ENCODE peak calls at places on chromosomes 6 and 20, in eight cellular contexts. One of them, this sample, is unnamed.

GRCh38 chr6:47034919-47035318 is 7.2 kb downstream of the ADGRF1 start:
- DNase-seq in HEK293T: peak
- DNase-seq in activated CD4-positive, CD25-positive, alpha-beta regulatory T cell: no peak
- DNase-seq in NCI-H2227 treated with DMSO at 0.1 percent for 48 hours: peak
- DNase-seq in GM06990: no peak
- DNase-seq in anterior cingulate cortex: no peak
- DNase-seq in CD8-positive, alpha-beta T cell: no peak
- DNase-seq in fibroblast of pulmonary artery: peak
- DNase-seq in this sample: no peak

GRCh38 chr6:45786243-45786795 is 229.3 kb downstream of the CLIC5 start:
- DNase-seq in HEK293T: no peak
- DNase-seq in activated CD4-positive, CD25-positive, alpha-beta regulatory T cell: no peak
- DNase-seq in NCI-H2227 treated with DMSO at 0.1 percent for 48 hours: no peak
- DNase-seq in GM06990: no peak
- DNase-seq in anterior cingulate cortex: no peak
- DNase-seq in CD8-positive, alpha-beta T cell: no peak
- DNase-seq in fibroblast of pulmonary artery: no peak
- DNase-seq in this sample: no peak

GRCh38 chr20:49276895-49277785 is 717 bp downstream of the ZNFX1 start:
- DNase-seq in HEK293T: no peak
- DNase-seq in activated CD4-positive, CD25-positive, alpha-beta regulatory T cell: no peak
- DNase-seq in NCI-H2227 treated with DMSO at 0.1 percent for 48 hours: no peak
- DNase-seq in GM06990: peak
- DNase-seq in anterior cingulate cortex: no peak
- DNase-seq in CD8-positive, alpha-beta T cell: peak
- DNase-seq in fibroblast of pulmonary artery: no peak
- DNase-seq in this sample: peak

GRCh38 chr20:2984956-2985661 is 58.3 kb upstream of the GNRH2 start:
- DNase-seq in HEK293T: no peak
- DNase-seq in activated CD4-positive, CD25-positive, alpha-beta regulatory T cell: no peak
- DNase-seq in NCI-H2227 treated with DMSO at 0.1 percent for 48 hours: no peak
- DNase-seq in GM06990: no peak
- DNase-seq in anterior cingulate cortex: no peak
- DNase-seq in CD8-positive, alpha-beta T cell: no peak
- DNase-seq in fibroblast of pulmonary artery: peak
- DNase-seq in this sample: no peak

GRCh38 chr20:31758991-31759390 is 19.9 kb downstream of the TPX2 start:
- DNase-seq in HEK293T: no peak
- DNase-seq in activated CD4-positive, CD25-positive, alpha-beta regulatory T cell: no peak
- DNase-seq in NCI-H2227 treated with DMSO at 0.1 percent for 48 hours: no peak
- DNase-seq in GM06990: no peak
- DNase-seq in anterior cingulate cortex: no peak
- DNase-seq in CD8-positive, alpha-beta T cell: no peak
- DNase-seq in fibroblast of pulmonary artery: peak
- DNase-seq in this sample: no peak

GRCh38 chr20:51176846-51177245 is 153.9 kb upstream of the KCNG1 start:
- DNase-seq in HEK293T: no peak
- DNase-seq in activated CD4-positive, CD25-positive, alpha-beta regulatory T cell: no peak
- DNase-seq in NCI-H2227 treated with DMSO at 0.1 percent for 48 hours: no peak
- DNase-seq in GM06990: no peak
- DNase-seq in anterior cingulate cortex: no peak
- DNase-seq in CD8-positive, alpha-beta T cell: no peak
- DNase-seq in fibroblast of pulmonary artery: peak
- DNase-seq in this sample: no peak

GRCh38 chr6:38177885-38178583 is 358.5 kb downstream of the ZFAND3 start:
- DNase-seq in HEK293T: no peak
- DNase-seq in activated CD4-positive, CD25-positive, alpha-beta regulatory T cell: no peak
- DNase-seq in NCI-H2227 treated with DMSO at 0.1 percent for 48 hours: no peak
- DNase-seq in GM06990: no peak
- DNase-seq in anterior cingulate cortex: no peak
- DNase-seq in CD8-positive, alpha-beta T cell: no peak
- DNase-seq in fibroblast of pulmonary artery: no peak
- DNase-seq in this sample: no peak

GRCh38 chr6:41092421-41093140 is 19.8 kb downstream of the NFYA start:
- DNase-seq in HEK293T: peak
- DNase-seq in activated CD4-positive, CD25-positive, alpha-beta regulatory T cell: no peak
- DNase-seq in NCI-H2227 treated with DMSO at 0.1 percent for 48 hours: peak
- DNase-seq in GM06990: no peak
- DNase-seq in anterior cingulate cortex: no peak
- DNase-seq in CD8-positive, alpha-beta T cell: no peak
- DNase-seq in fibroblast of pulmonary artery: peak
- DNase-seq in this sample: no peak

GRCh38 chr6:39425346-39426056 is 103.0 kb upstream of the KCNK16 start:
- DNase-seq in HEK293T: no peak
- DNase-seq in activated CD4-positive, CD25-positive, alpha-beta regulatory T cell: no peak
- DNase-seq in NCI-H2227 treated with DMSO at 0.1 percent for 48 hours: no peak
- DNase-seq in GM06990: no peak
- DNase-seq in anterior cingulate cortex: no peak
- DNase-seq in CD8-positive, alpha-beta T cell: no peak
- DNase-seq in fibroblast of pulmonary artery: peak
- DNase-seq in this sample: no peak

GRCh38 chr6:155234167-155234566 is 29.6 kb upstream of the CLDN20 start:
- DNase-seq in HEK293T: no peak
- DNase-seq in activated CD4-positive, CD25-positive, alpha-beta regulatory T cell: no peak
- DNase-seq in NCI-H2227 treated with DMSO at 0.1 percent for 48 hours: no peak
- DNase-seq in GM06990: no peak
- DNase-seq in anterior cingulate cortex: no peak
- DNase-seq in CD8-positive, alpha-beta T cell: no peak
- DNase-seq in fibroblast of pulmonary artery: no peak
- DNase-seq in this sample: no peak

GRCh38 chr20:20593447-20594170 is 118.8 kb downstream of the RALGAPA2 start:
- DNase-seq in HEK293T: peak
- DNase-seq in activated CD4-positive, CD25-positive, alpha-beta regulatory T cell: no peak
- DNase-seq in NCI-H2227 treated with DMSO at 0.1 percent for 48 hours: peak
- DNase-seq in GM06990: peak
- DNase-seq in anterior cingulate cortex: no peak
- DNase-seq in CD8-positive, alpha-beta T cell: no peak
- DNase-seq in fibroblast of pulmonary artery: peak
- DNase-seq in this sample: no peak

GRCh38 chr6:167811689-167812487 is 14.8 kb upstream of the AFDN start:
- DNase-seq in HEK293T: no peak
- DNase-seq in activated CD4-positive, CD25-positive, alpha-beta regulatory T cell: no peak
- DNase-seq in NCI-H2227 treated with DMSO at 0.1 percent for 48 hours: no peak
- DNase-seq in GM06990: no peak
- DNase-seq in anterior cingulate cortex: no peak
- DNase-seq in CD8-positive, alpha-beta T cell: no peak
- DNase-seq in fibroblast of pulmonary artery: peak
- DNase-seq in this sample: no peak

GRCh38 chr6:7106752-7107577 is 796 bp upstream of the RREB1 start:
- DNase-seq in HEK293T: no peak
- DNase-seq in activated CD4-positive, CD25-positive, alpha-beta regulatory T cell: peak
- DNase-seq in NCI-H2227 treated with DMSO at 0.1 percent for 48 hours: peak
- DNase-seq in GM06990: peak
- DNase-seq in anterior cingulate cortex: no peak
- DNase-seq in CD8-positive, alpha-beta T cell: peak
- DNase-seq in fibroblast of pulmonary artery: no peak
- DNase-seq in this sample: peak

GRCh38 chr6:142885182-142885867 is 59.7 kb downstream of the HIVEP2 start:
- DNase-seq in HEK293T: peak
- DNase-seq in activated CD4-positive, CD25-positive, alpha-beta regulatory T cell: peak
- DNase-seq in NCI-H2227 treated with DMSO at 0.1 percent for 48 hours: peak
- DNase-seq in GM06990: peak
- DNase-seq in anterior cingulate cortex: no peak
- DNase-seq in CD8-positive, alpha-beta T cell: peak
- DNase-seq in fibroblast of pulmonary artery: peak
- DNase-seq in this sample: no peak

GRCh38 chr6:11174245-11174616 is 58.2 kb downstream of the NEDD9 start:
- DNase-seq in HEK293T: no peak
- DNase-seq in activated CD4-positive, CD25-positive, alpha-beta regulatory T cell: no peak
- DNase-seq in NCI-H2227 treated with DMSO at 0.1 percent for 48 hours: no peak
- DNase-seq in GM06990: no peak
- DNase-seq in anterior cingulate cortex: no peak
- DNase-seq in CD8-positive, alpha-beta T cell: no peak
- DNase-seq in fibroblast of pulmonary artery: no peak
- DNase-seq in this sample: peak

GRCh38 chr20:39967806-39968205 is 721.2 kb downstream of the MAFB start:
- DNase-seq in HEK293T: no peak
- DNase-seq in activated CD4-positive, CD25-positive, alpha-beta regulatory T cell: no peak
- DNase-seq in NCI-H2227 treated with DMSO at 0.1 percent for 48 hours: no peak
- DNase-seq in GM06990: no peak
- DNase-seq in anterior cingulate cortex: no peak
- DNase-seq in CD8-positive, alpha-beta T cell: no peak
- DNase-seq in fibroblast of pulmonary artery: no peak
- DNase-seq in this sample: no peak

GRCh38 chr6:129500958-129501381 is 209.0 kb downstream of the ARHGAP18 start:
- DNase-seq in HEK293T: peak
- DNase-seq in activated CD4-positive, CD25-positive, alpha-beta regulatory T cell: no peak
- DNase-seq in NCI-H2227 treated with DMSO at 0.1 percent for 48 hours: peak
- DNase-seq in GM06990: no peak
- DNase-seq in anterior cingulate cortex: no peak
- DNase-seq in CD8-positive, alpha-beta T cell: no peak
- DNase-seq in fibroblast of pulmonary artery: peak
- DNase-seq in this sample: no peak

GRCh38 chr6:147642458-147642857 is 134.0 kb downstream of the SAMD5 start:
- DNase-seq in HEK293T: no peak
- DNase-seq in activated CD4-positive, CD25-positive, alpha-beta regulatory T cell: no peak
- DNase-seq in NCI-H2227 treated with DMSO at 0.1 percent for 48 hours: no peak
- DNase-seq in GM06990: no peak
- DNase-seq in anterior cingulate cortex: no peak
- DNase-seq in CD8-positive, alpha-beta T cell: no peak
- DNase-seq in fibroblast of pulmonary artery: peak
- DNase-seq in this sample: no peak

GRCh38 chr6:2016040-2016439 is 229.4 kb downstream of the GMDS start:
- DNase-seq in HEK293T: no peak
- DNase-seq in activated CD4-positive, CD25-positive, alpha-beta regulatory T cell: no peak
- DNase-seq in NCI-H2227 treated with DMSO at 0.1 percent for 48 hours: no peak
- DNase-seq in GM06990: no peak
- DNase-seq in anterior cingulate cortex: no peak
- DNase-seq in CD8-positive, alpha-beta T cell: no peak
- DNase-seq in fibroblast of pulmonary artery: no peak
- DNase-seq in this sample: no peak

GRCh38 chr20:15332711-15333160 is 995.3 kb upstream of the FLRT3 start:
- DNase-seq in HEK293T: no peak
- DNase-seq in activated CD4-positive, CD25-positive, alpha-beta regulatory T cell: no peak
- DNase-seq in NCI-H2227 treated with DMSO at 0.1 percent for 48 hours: no peak
- DNase-seq in GM06990: peak
- DNase-seq in anterior cingulate cortex: no peak
- DNase-seq in CD8-positive, alpha-beta T cell: no peak
- DNase-seq in fibroblast of pulmonary artery: no peak
- DNase-seq in this sample: no peak

GRCh38 chr6:53483423-53484353 is 61.2 kb downstream of the GCLC start:
- DNase-seq in HEK293T: no peak
- DNase-seq in activated CD4-positive, CD25-positive, alpha-beta regulatory T cell: no peak
- DNase-seq in NCI-H2227 treated with DMSO at 0.1 percent for 48 hours: no peak
- DNase-seq in GM06990: peak
- DNase-seq in anterior cingulate cortex: no peak
- DNase-seq in CD8-positive, alpha-beta T cell: no peak
- DNase-seq in fibroblast of pulmonary artery: peak
- DNase-seq in this sample: peak

GRCh38 chr6:157283330-157283898 is 39.9 kb downstream of the TMEM242 start:
- DNase-seq in HEK293T: no peak
- DNase-seq in activated CD4-positive, CD25-positive, alpha-beta regulatory T cell: no peak
- DNase-seq in NCI-H2227 treated with DMSO at 0.1 percent for 48 hours: no peak
- DNase-seq in GM06990: no peak
- DNase-seq in anterior cingulate cortex: no peak
- DNase-seq in CD8-positive, alpha-beta T cell: no peak
- DNase-seq in fibroblast of pulmonary artery: no peak
- DNase-seq in this sample: no peak

GRCh38 chr6:111750753-111751684 is 122.2 kb downstream of the FYN start:
- DNase-seq in HEK293T: no peak
- DNase-seq in activated CD4-positive, CD25-positive, alpha-beta regulatory T cell: peak
- DNase-seq in NCI-H2227 treated with DMSO at 0.1 percent for 48 hours: no peak
- DNase-seq in GM06990: peak
- DNase-seq in anterior cingulate cortex: no peak
- DNase-seq in CD8-positive, alpha-beta T cell: peak
- DNase-seq in fibroblast of pulmonary artery: peak
- DNase-seq in this sample: no peak

GRCh38 chr20:25389858-25390537 is 637 bp downstream of the ABHD12 start:
- DNase-seq in HEK293T: peak
- DNase-seq in activated CD4-positive, CD25-positive, alpha-beta regulatory T cell: no peak
- DNase-seq in NCI-H2227 treated with DMSO at 0.1 percent for 48 hours: no peak
- DNase-seq in GM06990: peak
- DNase-seq in anterior cingulate cortex: no peak
- DNase-seq in CD8-positive, alpha-beta T cell: peak
- DNase-seq in fibroblast of pulmonary artery: no peak
- DNase-seq in this sample: peak

GRCh38 chr6:147078602-147079001 is 125.6 kb upstream of the STXBP5 start:
- DNase-seq in HEK293T: no peak
- DNase-seq in activated CD4-positive, CD25-positive, alpha-beta regulatory T cell: no peak
- DNase-seq in NCI-H2227 treated with DMSO at 0.1 percent for 48 hours: no peak
- DNase-seq in GM06990: no peak
- DNase-seq in anterior cingulate cortex: no peak
- DNase-seq in CD8-positive, alpha-beta T cell: no peak
- DNase-seq in fibroblast of pulmonary artery: no peak
- DNase-seq in this sample: no peak

GRCh38 chr20:34774886-34775285 is 50.6 kb downstream of the NCOA6 start:
- DNase-seq in HEK293T: no peak
- DNase-seq in activated CD4-positive, CD25-positive, alpha-beta regulatory T cell: no peak
- DNase-seq in NCI-H2227 treated with DMSO at 0.1 percent for 48 hours: no peak
- DNase-seq in GM06990: no peak
- DNase-seq in anterior cingulate cortex: no peak
- DNase-seq in CD8-positive, alpha-beta T cell: no peak
- DNase-seq in fibroblast of pulmonary artery: no peak
- DNase-seq in this sample: no peak

GRCh38 chr6:27894839-27895762 is 17.1 kb downstream of the OR2B2 start:
- DNase-seq in HEK293T: peak
- DNase-seq in activated CD4-positive, CD25-positive, alpha-beta regulatory T cell: peak
- DNase-seq in NCI-H2227 treated with DMSO at 0.1 percent for 48 hours: peak
- DNase-seq in GM06990: peak
- DNase-seq in anterior cingulate cortex: peak
- DNase-seq in CD8-positive, alpha-beta T cell: peak
- DNase-seq in fibroblast of pulmonary artery: peak
- DNase-seq in this sample: peak

GRCh38 chr6:65787787-65788186 is 80.8 kb upstream of the EYS start:
- DNase-seq in HEK293T: no peak
- DNase-seq in activated CD4-positive, CD25-positive, alpha-beta regulatory T cell: no peak
- DNase-seq in NCI-H2227 treated with DMSO at 0.1 percent for 48 hours: no peak
- DNase-seq in GM06990: no peak
- DNase-seq in anterior cingulate cortex: no peak
- DNase-seq in CD8-positive, alpha-beta T cell: no peak
- DNase-seq in fibroblast of pulmonary artery: no peak
- DNase-seq in this sample: no peak